ENCODE peak calls at places on chromosomes 5 and 9, in nine cellular contexts. G is left ventricle myocardium inferior, M is cardiac muscle cell, K is upper lobe of right lung, I is PC-9, E is small intestine, S is AG04450, X is SJSA1, C is tibial nerve. V is an unnamed sample.

GRCh38 chr9:133106511-133107244 is 14.4 kb downstream of the RALGDS start:
- DNase-seq in G (peak; percentile 12), M (no peak), K (peak; percentile 59), I (no peak), E (no peak), S (no peak), X (no peak), C (no peak), V (no peak)

GRCh38 chr5:56085205-56085604 is 90.4 kb upstream of the IL6ST start:
- DNase-seq in G (no peak), M (peak; percentile 69), K (no peak), I (no peak), E (no peak), S (no peak), X (no peak), C (no peak), V (no peak)

GRCh38 chr9:27124151-27124550 is 15.1 kb downstream of the TEK start:
- DNase-seq in G (no peak), M (no peak), K (no peak), I (no peak), E (no peak), S (peak; percentile 66), X (no peak), C (no peak), V (no peak)

GRCh38 chr5:10324519-10325370 is 17.0 kb upstream of the CMBL start:
- DNase-seq in G (no peak), M (no peak), K (no peak), I (no peak), E (no peak), S (no peak), X (no peak), C (no peak), V (no peak)

GRCh38 chr5:122310886-122311285 is 1.2 kb upstream of the SNCAIP start:
- DNase-seq in G (no peak), M (peak; percentile 16), K (no peak), I (no peak), E (no peak), S (no peak), X (no peak), C (no peak), V (no peak)

GRCh38 chr5:37975531-37975930 is 135.7 kb upstream of the GDNF start:
- DNase-seq in G (no peak), M (peak; percentile 0), K (no peak), I (no peak), E (no peak), S (no peak), X (no peak), C (no peak), V (no peak)

GRCh38 chr5:149317281-149318048 is 27.8 kb upstream of the GRPEL2 start:
- DNase-seq in G (no peak), M (peak; percentile 75), K (no peak), I (no peak), E (peak; percentile 55), S (peak; percentile 33), X (peak; percentile 60), C (peak; percentile 26), V (no peak)

GRCh38 chr5:886051-886450 is 6.5 kb downstream of the BRD9 start:
- DNase-seq in G (no peak), M (no peak), K (no peak), I (no peak), E (no peak), S (no peak), X (no peak), C (no peak), V (no peak)

GRCh38 chr5:159899067-159900049 is 16.9 kb upstream of the ADRA1B start:
- DNase-seq in G (no peak), M (peak; percentile 51), K (no peak), I (peak; percentile 53), E (no peak), S (no peak), X (no peak), C (no peak), V (no peak)

GRCh38 chr9:100561256-100561655 is 16.6 kb upstream of the CAVIN4 start:
- DNase-seq in G (no peak), M (no peak), K (no peak), I (no peak), E (no peak), S (no peak), X (no peak), C (no peak), V (no peak)

GRCh38 chr5:177600458-177601018 is 606 bp downstream of the B4GALT7 start:
- DNase-seq in G (no peak), M (peak; percentile 36), K (peak; percentile 25), I (no peak), E (no peak), S (no peak), X (peak; percentile 30), C (no peak), V (no peak)

GRCh38 chr5:14464101-14464500 is 117.5 kb upstream of the OTULINL start:
- DNase-seq in G (no peak), M (peak; percentile 49), K (no peak), I (no peak), E (no peak), S (no peak), X (no peak), C (no peak), V (no peak)

GRCh38 chr5:142466195-142466951 is 141.6 kb upstream of the SPRY4 start:
- DNase-seq in G (no peak), M (peak; percentile 83), K (no peak), I (no peak), E (no peak), S (no peak), X (peak; percentile 39), C (no peak), V (no peak)

GRCh38 chr5:150175536-150175935 is 9.0 kb downstream of the CDX1 start:
- DNase-seq in G (no peak), M (peak; percentile 60), K (no peak), I (no peak), E (no peak), S (no peak), X (peak; percentile 71), C (no peak), V (no peak)

GRCh38 chr9:125131778-125132177 is 11.6 kb downstream of the SCAI start:
- DNase-seq in G (no peak), M (no peak), K (no peak), I (no peak), E (no peak), S (no peak), X (no peak), C (no peak), V (no peak)

GRCh38 chr5:175854231-175855040 is 16.9 kb upstream of the CPLX2 start:
- DNase-seq in G (no peak), M (no peak), K (no peak), I (peak; percentile 85), E (no peak), S (no peak), X (no peak), C (no peak), V (no peak)

GRCh38 chr5:72224946-72225427 is 95.1 kb downstream of the MRPS27 start:
- DNase-seq in G (no peak), M (peak; percentile 41), K (no peak), I (no peak), E (no peak), S (no peak), X (no peak), C (no peak), V (no peak)

GRCh38 chr5:128015478-128015877 is 68.1 kb upstream of the SLC12A2 start:
- DNase-seq in G (no peak), M (no peak), K (no peak), I (no peak), E (no peak), S (no peak), X (no peak), C (no peak), V (no peak)

GRCh38 chr9:79813262-79813646 is 241.5 kb downstream of the TLE4 start:
- DNase-seq in G (no peak), M (no peak), K (no peak), I (no peak), E (no peak), S (no peak), X (no peak), C (no peak), V (no peak)
- H3K27ac ChIP-seq in G (peak overlapping the region; percentile 2), M (no peak overlapping the region), K (no peak overlapping the region), I (no peak overlapping the region), E (no peak overlapping the region), S (no peak overlapping the region), X (no peak overlapping the region), C (no peak overlapping the region), V (no peak overlapping the region)

DNA sequence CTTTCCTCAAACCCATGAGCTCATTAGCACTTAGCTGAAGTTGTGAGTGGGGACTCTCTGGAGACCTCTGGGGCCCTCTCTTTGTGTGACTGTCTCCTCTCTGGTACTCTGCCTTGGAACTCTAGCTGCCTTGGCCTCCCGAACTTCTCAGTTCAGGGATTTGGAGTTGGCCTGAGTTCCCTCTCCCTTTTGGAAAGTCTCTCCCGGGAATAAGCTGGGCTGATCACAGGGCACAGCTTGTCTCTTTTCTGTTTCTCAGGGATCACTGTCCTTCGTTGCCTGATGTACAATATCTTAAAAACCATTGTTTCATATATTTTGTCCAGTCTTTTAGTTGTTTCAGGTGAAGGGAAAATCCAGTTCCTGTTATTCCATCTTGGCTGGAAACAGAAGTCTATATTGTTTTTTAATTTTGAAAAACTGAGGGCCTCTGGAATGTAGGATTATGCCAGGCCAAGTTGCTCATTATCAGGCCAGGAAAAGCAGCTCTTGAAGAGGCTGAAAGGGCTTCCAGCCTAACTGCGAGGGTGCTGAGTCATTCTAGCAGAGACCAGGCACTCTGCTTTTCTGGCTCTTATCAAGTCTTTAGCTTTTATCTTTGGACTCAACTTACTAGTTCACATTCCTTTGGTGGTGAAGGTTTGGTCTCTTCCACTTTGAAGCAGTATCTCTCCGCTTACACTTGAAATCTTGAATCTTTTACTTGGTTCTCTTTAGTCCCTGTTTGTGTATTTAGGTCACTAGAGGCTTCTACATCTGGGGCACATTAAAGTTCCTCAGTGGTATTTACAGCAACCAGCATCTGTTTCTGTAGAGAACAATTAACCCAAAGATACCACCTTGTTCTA is 8.4 kb upstream of the RGS3 start:
- DNase-seq in G (peak; percentile 48), M (peak; percentile 96), K (no peak), I (peak; percentile 79), E (peak; percentile 88), S (peak; percentile 79), X (peak; percentile 78), C (peak; percentile 34), V (no peak)
- H3K27ac ChIP-seq in G (peak overlapping the region; percentile 93), M (peak overlapping the region; percentile 99), K (peak overlapping the region; percentile 92), I (peak overlapping the region; percentile 85), E (peak overlapping the region; percentile 59), S (peak overlapping the region; percentile 96), X (peak overlapping the region; percentile 83), C (peak overlapping the region; percentile 48), V (no peak overlapping the region)

GRCh38 chr9:128002959-128003358 is 22.2 kb upstream of the EEIG1 start:
- DNase-seq in G (peak; percentile 58), M (no peak), K (no peak), I (no peak), E (no peak), S (no peak), X (no peak), C (no peak), V (no peak)
- H3K27ac ChIP-seq in G (peak overlapping the region; percentile 67), M (no peak overlapping the region), K (no peak overlapping the region), I (peak overlapping the region; percentile 99), E (no peak overlapping the region), S (no peak overlapping the region), X (no peak overlapping the region), C (no peak overlapping the region), V (no peak overlapping the region)

DNA sequence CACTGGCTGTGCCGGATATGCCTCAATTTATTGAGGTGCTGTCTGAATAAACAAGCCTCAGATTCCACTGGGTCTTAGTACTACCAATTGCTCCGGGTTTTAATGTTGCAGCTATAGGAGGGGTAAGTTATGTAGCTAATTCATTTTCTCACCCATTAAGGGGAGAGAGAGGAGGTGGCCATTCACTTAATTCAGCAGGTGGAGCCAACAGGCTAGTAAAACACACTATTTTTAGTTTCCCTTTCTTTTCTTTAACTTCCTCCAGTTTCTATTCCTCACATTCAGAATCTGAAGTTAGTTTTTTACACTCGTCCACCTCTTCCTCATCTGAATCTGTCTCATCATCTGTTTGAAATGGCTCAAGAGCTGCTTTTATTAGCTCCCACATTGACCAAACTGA is 105.6 kb upstream of the CDH10 start:
- DNase-seq in G (no peak), M (no peak), K (no peak), I (no peak), E (no peak), S (no peak), X (no peak), C (no peak), V (no peak)
- H3K27ac ChIP-seq in G (no peak overlapping the region), M (no peak overlapping the region), K (no peak overlapping the region), I (no peak overlapping the region), E (no peak overlapping the region), S (no peak overlapping the region), X (no peak overlapping the region), C (no peak overlapping the region), V (no peak overlapping the region)